ENCODE peak calls at places on chromosomes 11 and 22, in four cellular contexts. X is GM12892, U is GM12878, Z is HepG2. J is an unnamed sample.

GRCh38 chr11:35267504-35267903 is 128.5 kb downstream of the CD44 start:
- DNase-seq in X (no peak), U (no peak), Z (no peak), J (no peak)

GRCh38 chr11:1842149-1843097 is 3.6 kb downstream of the TNNI2 start:
- DNase-seq in X (no peak), U (no peak), Z (peak), J (no peak)

GRCh38 chr22:47199261-47199948 is 437.0 kb downstream of the TBC1D22A start:
- DNase-seq in X (no peak), U (no peak), Z (no peak), J (no peak)

GRCh38 chr11:12469451-12469850 is 92.1 kb downstream of the PARVA start:
- DNase-seq in X (no peak), U (no peak), Z (no peak), J (no peak)

GRCh38 chr11:12170984-12171383 is 60.6 kb downstream of the MICAL2 start:
- DNase-seq in X (no peak), U (no peak), Z (no peak), J (no peak)

GRCh38 chr22:37659066-37659896 is 758 bp downstream of the PDXP start:
- DNase-seq in X (no peak), U (no peak), Z (peak), J (no peak)

GRCh38 chr11:44275241-44275640 is 34.7 kb downstream of the ALX4 start:
- DNase-seq in X (no peak), U (no peak), Z (no peak), J (no peak)

GRCh38 chr22:29167032-29167911 is 38.4 kb upstream of the EMID1 start:
- DNase-seq in X (peak), U (peak), Z (no peak), J (peak)

GRCh38 chr22:36562261-36562835 is 33.4 kb upstream of the EIF3D start:
- DNase-seq in X (no peak), U (no peak), Z (no peak), J (no peak)

GRCh38 chr11:57116654-57117053 is 65.1 kb upstream of the LRRC55 start:
- DNase-seq in X (no peak), U (no peak), Z (peak), J (no peak)

GRCh38 chr22:38424525-38425080 is 30.4 kb downstream of the KCNJ4 start:
- DNase-seq in X (no peak), U (no peak), Z (no peak), J (no peak)

GRCh38 chr11:15711311-15711710 is 596.6 kb downstream of the INSC start:
- DNase-seq in X (no peak), U (no peak), Z (no peak), J (no peak)
- TF ChIP-seq TAF1 in X (no peak), U (no peak), Z (no peak), J (no peak)

GRCh38 chr11:66632952-66633351 is 5.6 kb upstream of the RBM4 start:
- DNase-seq in X (no peak), U (no peak), Z (no peak), J (no peak)
- TF ChIP-seq POLR2AphosphoS5 in X (no peak), U (no peak), Z (no peak), J (no peak)

DNA sequence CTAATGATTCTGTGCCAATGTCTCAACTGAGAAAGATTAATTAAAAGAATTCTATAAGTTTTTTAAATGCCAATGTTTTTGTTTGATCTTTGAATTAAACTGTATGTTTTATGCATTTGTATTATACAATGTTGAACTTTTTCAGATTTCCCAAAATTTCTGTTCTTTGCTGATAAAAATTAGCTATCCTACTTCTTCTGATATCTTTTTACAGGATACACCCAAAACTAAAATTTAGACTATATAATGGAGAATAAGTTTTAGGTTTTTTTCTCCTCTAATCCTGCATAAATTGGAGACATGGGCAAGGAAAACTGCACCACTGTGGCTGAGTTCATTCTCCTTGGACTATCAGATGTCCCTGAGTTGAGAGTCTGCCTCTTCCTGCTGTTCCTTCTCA is at the start of gene OR5L2:
- DNase-seq in X (no peak), U (no peak), Z (no peak), J (no peak)
- TF ChIP-seq POLR2A in X (no peak), U (no peak), Z (no peak), J (no peak)

GRCh38 chr11:40393511-40393910 is 1065.9 kb downstream of the LRRC4C start:
- DNase-seq in X (no peak), U (no peak), Z (no peak), J (no peak)
- TF ChIP-seq TAF1 in X (no peak), U (no peak), Z (no peak), J (no peak)

DNA sequence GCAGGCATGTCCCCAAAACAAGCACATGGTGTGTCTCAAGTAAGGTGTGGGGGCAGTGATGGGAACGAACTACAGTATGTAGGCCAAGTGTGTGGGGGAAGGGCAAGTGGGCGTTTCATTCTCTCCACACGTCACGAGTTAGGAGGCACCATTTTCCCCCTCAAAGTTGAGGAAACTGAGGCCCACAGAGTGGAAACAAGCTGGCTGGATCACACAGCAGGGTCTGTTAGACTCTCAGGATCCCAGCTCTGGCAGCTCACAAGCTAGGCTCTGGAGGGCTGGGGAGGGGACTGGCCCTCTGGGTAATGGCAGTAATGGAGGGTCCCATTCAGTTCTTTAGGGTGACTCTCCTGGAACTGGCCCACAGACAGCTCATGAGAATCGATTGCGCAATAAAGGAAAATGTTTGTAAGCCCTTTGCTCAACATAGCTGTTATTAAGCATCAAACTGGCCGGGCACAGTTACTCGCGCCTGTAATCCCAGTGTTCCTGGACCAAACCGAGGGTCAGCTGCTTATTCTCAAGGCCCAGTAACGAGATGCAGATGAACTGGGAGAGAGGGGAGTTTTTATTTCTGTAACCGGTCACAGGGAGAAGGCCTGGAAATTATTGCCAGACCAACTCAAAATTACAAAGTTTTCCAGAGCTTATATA is 24.1 kb upstream of the TUB start:
- DNase-seq in X (no peak), U (no peak), Z (no peak), J (no peak)
- TF ChIP-seq POLR2AphosphoS5 in X (no peak), U (no peak), Z (no peak), J (no peak)

DNA sequence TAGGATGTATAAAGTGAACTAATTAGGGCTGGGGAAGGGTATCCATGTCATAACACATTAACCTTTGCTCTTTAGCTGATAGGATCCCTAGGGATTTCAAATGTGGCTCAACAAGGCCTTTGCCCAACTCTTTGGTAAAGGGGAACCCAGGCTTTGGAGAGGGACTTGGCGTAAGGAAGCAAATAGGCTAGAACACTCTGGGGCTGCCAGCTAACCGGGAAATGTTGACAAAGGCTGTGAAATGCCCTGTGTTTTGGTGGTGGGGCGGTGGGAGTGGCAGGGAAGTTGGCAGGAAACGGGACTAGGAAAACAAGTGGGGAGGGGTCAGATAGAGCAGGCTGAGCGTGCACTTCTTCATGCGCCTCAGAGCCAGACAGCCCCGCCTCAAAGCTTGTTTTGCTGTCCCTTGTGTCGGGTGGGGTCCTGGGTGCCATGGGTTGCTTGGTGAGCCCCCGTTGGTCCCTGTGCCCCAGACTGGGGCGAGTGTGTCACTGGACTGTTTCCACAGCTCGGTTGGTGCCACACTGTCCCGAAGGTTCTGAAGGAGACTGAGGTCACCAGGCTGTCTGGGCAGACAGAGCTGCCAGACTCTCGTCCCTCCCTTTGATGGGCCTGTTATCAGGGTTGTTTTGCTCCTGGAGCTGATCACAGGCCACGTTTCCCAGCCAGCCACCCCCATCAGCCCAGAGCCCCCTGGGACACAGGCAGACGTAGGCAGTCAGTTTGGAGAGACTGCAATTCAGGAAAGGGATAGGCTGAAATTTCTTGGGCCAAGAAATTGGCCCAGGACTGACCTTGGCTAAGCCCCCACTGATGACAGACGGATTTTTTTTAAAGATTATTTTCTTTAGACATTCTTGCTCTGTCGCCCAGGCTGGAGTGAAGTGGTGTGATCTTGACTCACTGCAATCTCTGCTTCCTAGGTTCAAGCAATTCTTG is 19.6 kb downstream of the KCTD21 start:
- DNase-seq in X (no peak), U (no peak), Z (peak), J (no peak)
- TF ChIP-seq POLR2A in X (no peak), U (no peak), Z (no peak), J (no peak)

GRCh38 chr22:32478994-32479393 is 4.4 kb downstream of the FBXO7 start:
- DNase-seq in X (no peak), U (no peak), Z (no peak), J (no peak)

GRCh38 chr22:32480238-32480637 is 5.6 kb downstream of the FBXO7 start:
- DNase-seq in X (no peak), U (no peak), Z (no peak), J (no peak)

GRCh38 chr22:32487021-32487420 is 12.4 kb downstream of the FBXO7 start:
- DNase-seq in X (no peak), U (no peak), Z (no peak), J (no peak)

GRCh38 chr22:32477608-32478007 is 3.0 kb downstream of the FBXO7 start:
- DNase-seq in X (no peak), U (no peak), Z (no peak), J (no peak)

DNA sequence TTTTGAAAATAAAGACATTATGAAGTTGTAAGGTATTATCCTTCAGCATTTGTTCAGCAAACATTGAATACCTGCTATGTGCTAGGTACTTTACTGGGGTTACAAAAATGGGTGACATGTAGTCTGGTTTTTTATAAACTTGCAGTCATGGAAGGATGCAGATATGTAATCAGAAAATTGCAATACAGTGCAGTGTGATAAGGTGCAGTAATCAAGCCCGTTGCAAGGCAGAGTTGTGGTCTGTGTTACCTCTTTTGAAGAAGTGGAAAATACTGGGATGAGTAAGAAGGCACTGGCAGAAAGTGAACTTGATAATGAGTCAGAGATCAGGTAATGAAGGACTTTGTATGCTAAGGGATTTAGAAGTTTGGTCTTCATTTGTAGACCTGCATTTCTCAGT is 8.1 kb downstream of the FBXO7 start:
- DNase-seq in X (no peak), U (peak), Z (no peak), J (no peak)
- TF ChIP-seq TAF1 in X (no peak), U (no peak), Z (no peak), J (no peak)

GRCh38 chr11:34266090-34266912 is 91.5 kb downstream of the ABTB2 start:
- DNase-seq in X (no peak), U (no peak), Z (no peak), J (no peak)
- TF ChIP-seq POLR2AphosphoS5 in X (no peak), U (no peak), Z (no peak), J (no peak)